ENCODE peak calls at places on chromosomes 11 and 22, in six cellular contexts. H is CD8-positive, alpha-beta memory T cell; D is WERI-Rb-1; B is colonic mucosa; S is psoas muscle; Z is mesenchymal stem cell. R is an unnamed sample.
A peak's percentile ranks its signal among the peaks of the same experiment; 100 is the strongest.

GRCh38 chr22:47293368-47294221 is 531.1 kb downstream of the TBC1D22A start:
- DNase-seq in H (no peak), D (peak; percentile 2), B (no peak), S (no peak), Z (no peak), R (no peak)

GRCh38 chr11:27312110-27312509 is 50.9 kb downstream of the CCDC34 start:
- DNase-seq in H (no peak), D (no peak), B (no peak), S (no peak), Z (peak; percentile 39), R (no peak)

GRCh38 chr11:130480166-130480565 is 31.7 kb downstream of the ADAMTS15 start:
- DNase-seq in H (no peak), D (no peak), B (no peak), S (no peak), Z (peak; percentile 54), R (no peak)

GRCh38 chr11:105763594-105763993 is 153.7 kb downstream of the GRIA4 start:
- DNase-seq in H (no peak), D (no peak), B (no peak), S (no peak), Z (no peak), R (no peak)

GRCh38 chr11:18239655-18240054 is 3.1 kb upstream of the SAA4 start:
- DNase-seq in H (no peak), D (no peak), B (no peak), S (no peak), Z (no peak), R (no peak)

GRCh38 chr11:46346886-46347636 is at the start of gene DGKZ:
- DNase-seq in H (peak; percentile 87), D (peak; percentile 81), B (peak; percentile 81), S (peak; percentile 94), Z (peak; percentile 71), R (peak; percentile 92)

GRCh38 chr11:76768091-76769047 is 14.8 kb upstream of the TSKU start:
- DNase-seq in H (no peak), D (peak; percentile 61), B (peak; percentile 69), S (peak; percentile 77), Z (peak; percentile 42), R (peak; percentile 62)

GRCh38 chr11:128235446-128235845 is 351.9 kb downstream of the ETS1 start:
- DNase-seq in H (no peak), D (no peak), B (no peak), S (no peak), Z (peak; percentile 37), R (no peak)

GRCh38 chr11:69320326-69320725 is 26.4 kb downstream of the MYEOV start:
- DNase-seq in H (no peak), D (no peak), B (no peak), S (no peak), Z (no peak), R (no peak)

GRCh38 chr11:14347494-14347893 is 11.5 kb downstream of the RRAS2 start:
- DNase-seq in H (no peak), D (no peak), B (no peak), S (no peak), Z (no peak), R (no peak)

GRCh38 chr11:116844722-116845121 is 7.3 kb upstream of the APOA1 start:
- DNase-seq in H (no peak), D (no peak), B (no peak), S (no peak), Z (no peak), R (no peak)

GRCh38 chr11:128458316-128458715 is 129.0 kb downstream of the ETS1 start:
- DNase-seq in H (no peak), D (no peak), B (no peak), S (no peak), Z (peak; percentile 87), R (no peak)

GRCh38 chr11:60363542-60364525 is 14.5 kb upstream of the MS4A7 start:
- DNase-seq in H (peak; percentile 37), D (peak; percentile 52), B (peak; percentile 74), S (no peak), Z (peak; percentile 68), R (peak; percentile 71)

GRCh38 chr11:65036931-65037330 is 4.1 kb upstream of the SAC3D1 start:
- DNase-seq in H (no peak), D (no peak), B (no peak), S (peak; percentile 65), Z (no peak), R (peak; percentile 90)

GRCh38 chr11:75703709-75704237 is 13.9 kb upstream of the MOGAT2 start:
- DNase-seq in H (no peak), D (no peak), B (no peak), S (no peak), Z (no peak), R (no peak)

GRCh38 chr11:114604886-114605285 is 9.3 kb upstream of the NXPE4 start:
- DNase-seq in H (no peak), D (no peak), B (no peak), S (no peak), Z (no peak), R (no peak)

GRCh38 chr22:32661296-32661695 is 140.2 kb upstream of the TIMP3 start:
- DNase-seq in H (no peak), D (no peak), B (peak; percentile 18), S (peak; percentile 79), Z (peak; percentile 93), R (no peak)

GRCh38 chr11:91587131-91587530 is 637.5 kb upstream of the FAT3 start:
- DNase-seq in H (no peak), D (no peak), B (no peak), S (no peak), Z (no peak), R (no peak)

GRCh38 chr11:14861680-14862079 is 30.4 kb downstream of the CYP2R1 start:
- DNase-seq in H (no peak), D (no peak), B (peak; percentile 86), S (no peak), Z (no peak), R (peak; percentile 32)

GRCh38 chr11:93100211-93100610 is 97.6 kb downstream of the SLC36A4 start:
- DNase-seq in H (no peak), D (no peak), B (no peak), S (no peak), Z (no peak), R (no peak)

GRCh38 chr11:19615503-19615902 is 97.1 kb upstream of the NAV2 start:
- DNase-seq in H (no peak), D (no peak), B (no peak), S (no peak), Z (no peak), R (no peak)

GRCh38 chr11:33542921-33543320 is 157.7 kb downstream of the C11orf91 start:
- DNase-seq in H (no peak), D (peak; percentile 70), B (peak; percentile 49), S (peak; percentile 63), Z (peak; percentile 52), R (peak; percentile 66)

GRCh38 chr11:34501500-34501899 is 12.1 kb downstream of the ELF5 start:
- DNase-seq in H (no peak), D (no peak), B (no peak), S (no peak), Z (peak; percentile 34), R (no peak)

GRCh38 chr11:64144587-64145295 is 21.2 kb downstream of the MACROD1 start:
- DNase-seq in H (no peak), D (peak; percentile 80), B (no peak), S (no peak), Z (no peak), R (no peak)

DNA sequence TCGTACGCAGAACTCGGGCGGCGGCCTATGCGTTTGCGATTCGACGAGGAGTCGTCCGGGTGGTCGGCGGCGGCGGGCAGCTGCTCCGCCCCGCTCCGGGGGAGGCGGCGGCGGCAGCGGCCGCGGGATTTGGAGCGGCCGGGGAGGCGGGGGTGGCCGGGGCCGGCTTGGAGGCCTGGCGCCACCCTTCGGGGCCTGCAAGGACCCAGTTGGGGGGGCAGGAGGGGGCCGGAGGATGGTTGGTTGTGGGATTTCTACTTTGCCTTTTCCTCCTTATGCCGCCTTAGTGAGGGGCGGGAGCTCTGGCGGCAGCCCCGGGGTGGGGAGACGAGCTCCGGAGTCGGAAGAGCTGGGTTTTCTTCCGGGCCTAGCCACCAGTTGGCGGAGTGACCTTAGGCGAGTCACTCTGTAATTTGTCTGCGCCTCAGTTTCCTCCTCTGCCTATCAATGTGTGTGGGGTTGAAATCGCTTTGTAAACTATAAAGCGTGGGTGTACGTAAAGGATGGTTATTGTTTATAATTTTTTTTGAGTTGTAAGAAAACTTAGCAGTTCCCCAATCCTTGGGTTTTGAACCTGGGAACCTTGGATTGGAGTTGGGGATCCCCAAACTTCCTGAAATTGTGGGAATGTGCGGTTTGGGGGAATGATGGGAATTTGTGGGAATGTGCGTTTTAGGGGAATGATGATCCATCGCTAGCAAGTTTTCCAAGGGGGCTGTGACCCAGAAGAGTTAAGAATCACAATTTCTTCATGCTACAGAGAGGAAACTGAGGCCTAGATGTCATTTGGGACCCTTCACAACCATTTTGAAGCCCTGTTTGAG is 679 bp downstream of the TUG1 start:
- DNase-seq in H (peak; percentile 20), D (peak; percentile 61), B (peak; percentile 53), S (no peak), Z (peak; percentile 61), R (peak; percentile 31)
- H3K9me3 ChIP-seq in H (peaks cover 45% of the 10 kb centered on the region), D (peaks cover 6% of the 10 kb centered on the region), B (peaks cover 4% of the 10 kb centered on the region), S (peaks cover 9% of the 10 kb centered on the region), Z (peaks cover 16% of the 10 kb centered on the region), R (peaks cover 43% of the 10 kb centered on the region)

DNA sequence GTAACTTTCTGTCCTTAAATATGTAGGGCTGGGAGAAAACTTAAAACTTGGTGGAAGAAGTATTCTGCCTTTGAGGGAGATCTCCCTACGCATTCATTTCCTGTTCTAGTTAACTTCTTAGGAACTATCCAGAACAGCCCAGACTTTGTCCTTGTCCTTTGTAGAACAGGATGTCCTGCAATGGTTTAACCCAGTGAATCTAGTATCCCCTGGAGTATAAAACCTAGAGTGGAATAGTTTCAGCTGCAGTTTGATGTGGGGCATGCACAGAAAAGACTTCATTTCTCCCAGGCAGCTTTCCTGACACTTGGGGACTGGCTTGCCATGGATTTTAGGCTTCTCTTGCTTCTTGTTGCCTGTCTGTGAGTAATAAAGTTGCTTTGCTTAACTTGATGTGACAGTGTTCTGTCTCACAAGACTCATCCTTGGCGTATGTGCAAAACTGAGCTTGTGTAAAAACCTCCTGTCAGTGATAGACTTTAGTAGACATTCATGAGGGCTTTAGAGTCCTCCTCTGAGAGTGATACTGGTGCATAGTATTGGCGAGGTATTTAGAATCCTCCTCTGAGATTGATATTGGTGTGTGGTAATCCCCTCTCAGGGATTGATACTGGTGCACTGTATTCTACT is 28.2 kb downstream of the ARHGAP42 start:
- DNase-seq in H (no peak), D (no peak), B (no peak), S (no peak), Z (no peak), R (no peak)
- H3K9me3 ChIP-seq in H (no peaks in the 10 kb centered on the region), D (no peaks in the 10 kb centered on the region), B (no peaks in the 10 kb centered on the region), S (no peaks in the 10 kb centered on the region), Z (no peaks in the 10 kb centered on the region), R (no peaks in the 10 kb centered on the region)

GRCh38 chr11:55714982-55715888 is 53.2 kb downstream of the OR4C6 start:
- DNase-seq in H (no peak), D (peak; percentile 21), B (no peak), S (no peak), Z (no peak), R (no peak)

DNA sequence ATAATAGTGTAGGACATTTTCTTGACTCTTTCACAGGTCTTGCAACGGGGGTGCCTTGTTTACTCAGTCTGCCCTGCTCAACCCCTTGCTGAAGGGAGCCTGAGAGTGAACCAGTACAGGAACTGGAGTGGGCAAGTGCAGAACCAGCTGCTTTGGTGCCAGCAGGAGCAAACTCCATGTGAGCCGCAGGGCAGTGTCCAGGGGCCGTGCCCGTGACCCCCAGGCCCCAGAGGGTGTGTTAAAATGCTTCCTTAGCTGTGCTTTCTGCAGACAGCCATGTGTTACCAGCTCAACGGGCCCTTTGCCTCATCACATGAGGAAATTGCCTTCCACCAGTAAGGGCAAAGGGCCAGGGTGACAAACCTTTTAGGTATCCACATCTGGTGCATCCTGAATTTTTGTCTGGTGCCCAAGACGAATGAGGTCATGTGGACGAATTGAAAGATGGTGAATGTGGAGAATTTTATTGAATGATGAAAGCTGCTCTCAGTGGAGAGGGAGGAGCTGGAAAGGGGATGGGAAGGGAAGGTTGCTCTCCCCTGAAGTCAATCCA is 53.6 kb upstream of the OR5D13 start:
- DNase-seq in H (no peak), D (no peak), B (no peak), S (no peak), Z (no peak), R (no peak)
- H3K9me3 ChIP-seq in H (no peaks in the 10 kb centered on the region), D (no peaks in the 10 kb centered on the region), B (no peaks in the 10 kb centered on the region), S (no peaks in the 10 kb centered on the region), Z (peaks cover 15% of the 10 kb centered on the region), R (peaks cover 20% of the 10 kb centered on the region)

GRCh38 chr22:49183208-49183825 is 644.4 kb downstream of the BRD1 start:
- DNase-seq in H (no peak), D (no peak), B (no peak), S (peak; percentile 35), Z (no peak), R (no peak)
- H3K9me3 ChIP-seq in H (no peaks in the 10 kb centered on the region), D (no peaks in the 10 kb centered on the region), B (no peaks in the 10 kb centered on the region), S (no peaks in the 10 kb centered on the region), Z (no peaks in the 10 kb centered on the region), R (no peaks in the 10 kb centered on the region)

R was measured in stomach.